ENCODE peak calls at places on chromosomes 11 and 22, in four cellular contexts. C is PC-3, R is HCT116, K is mammary epithelial cell. U is an unnamed sample.
A peak's percentile ranks its signal among the peaks of the same experiment; 100 is the strongest.

GRCh38 chr22:23065069-23065451 is 5.3 kb upstream of the GNAZ start:
- DNase-seq in C (no peak), R (no peak), K (no peak), U (peak; percentile 1)

GRCh38 chr11:64094463-64095223 is 58.9 kb downstream of the FLRT1 start:
- DNase-seq in C (peak; percentile 96), R (peak; percentile 76), K (peak; percentile 19), U (no peak)

GRCh38 chr11:70210051-70210501 is 7.0 kb downstream of the FADD start:
- DNase-seq in C (peak; percentile 66), R (no peak), K (peak; percentile 27), U (no peak)

GRCh38 chr11:18749681-18750319 is 23.8 kb upstream of the IGSF22 start:
- DNase-seq in C (peak; percentile 82), R (no peak), K (peak; percentile 61), U (no peak)

GRCh38 chr11:102513869-102514268 is 16.7 kb downstream of the MMP7 start:
- DNase-seq in C (no peak), R (no peak), K (peak; percentile 48), U (no peak)

GRCh38 chr11:76794371-76795284 is 11.5 kb downstream of the TSKU start:
- DNase-seq in C (no peak), R (no peak), K (no peak), U (no peak)

GRCh38 chr22:29251981-29252978 is 15.5 kb downstream of the RHBDD3 start:
- DNase-seq in C (no peak), R (no peak), K (no peak), U (no peak)

GRCh38 chr11:102110761-102111010 is 439 bp downstream of the YAP1 start:
- DNase-seq in C (no peak), R (no peak), K (no peak), U (no peak)

GRCh38 chr11:128555606-128556005 is 31.8 kb downstream of the ETS1 start:
- DNase-seq in C (peak; percentile 54), R (peak; percentile 13), K (no peak), U (no peak)

GRCh38 chr11:6746086-6746618 is 25.6 kb downstream of the OR2AG2 start:
- DNase-seq in C (no peak), R (no peak), K (no peak), U (peak; percentile 75)

GRCh38 chr11:107927559-107927958 is 689 bp upstream of the RAB39A start:
- DNase-seq in C (no peak), R (no peak), K (no peak), U (no peak)
- H3K4me1 ChIP-seq in C (peaks cover 17% of the 10 kb centered on the region), R (no peaks in the 10 kb centered on the region), K (peaks cover 7% of the 10 kb centered on the region), U (no peaks in the 10 kb centered on the region)

DNA sequence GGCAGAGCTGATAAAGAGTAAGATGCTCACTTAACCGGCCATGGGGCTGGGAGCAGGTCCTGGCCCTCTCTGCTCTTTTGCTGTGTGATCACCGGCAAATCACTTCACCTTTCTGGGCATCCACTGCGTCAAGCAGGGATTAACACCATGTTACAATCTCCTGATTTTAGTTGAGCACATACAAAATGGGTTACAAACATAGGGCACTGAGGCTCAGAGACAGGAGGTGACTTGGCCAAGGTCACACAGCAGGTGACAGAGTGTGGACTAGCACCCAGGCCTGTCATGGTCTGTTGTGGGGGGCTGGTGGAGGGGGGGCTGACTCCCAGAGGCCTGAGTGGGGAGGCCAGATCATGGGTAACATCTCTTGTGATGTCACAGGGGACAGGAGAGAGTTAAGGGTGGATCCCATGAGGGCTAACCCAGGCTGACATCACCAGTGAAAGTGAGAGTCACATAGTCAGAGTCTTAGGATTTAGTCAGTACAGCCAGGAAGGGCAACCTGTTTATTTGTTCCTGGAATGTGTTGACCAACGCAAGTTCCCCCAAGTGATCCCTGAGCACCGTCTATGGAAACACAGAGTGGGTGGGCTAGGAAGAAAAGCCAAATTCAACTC is 27.8 kb downstream of the GDPD5 start:
- DNase-seq in C (no peak), R (no peak), K (no peak), U (no peak)
- TF ChIP-seq EZH2 in C (no peak), R (no peak), K (no peak), U (no peak)

DNA sequence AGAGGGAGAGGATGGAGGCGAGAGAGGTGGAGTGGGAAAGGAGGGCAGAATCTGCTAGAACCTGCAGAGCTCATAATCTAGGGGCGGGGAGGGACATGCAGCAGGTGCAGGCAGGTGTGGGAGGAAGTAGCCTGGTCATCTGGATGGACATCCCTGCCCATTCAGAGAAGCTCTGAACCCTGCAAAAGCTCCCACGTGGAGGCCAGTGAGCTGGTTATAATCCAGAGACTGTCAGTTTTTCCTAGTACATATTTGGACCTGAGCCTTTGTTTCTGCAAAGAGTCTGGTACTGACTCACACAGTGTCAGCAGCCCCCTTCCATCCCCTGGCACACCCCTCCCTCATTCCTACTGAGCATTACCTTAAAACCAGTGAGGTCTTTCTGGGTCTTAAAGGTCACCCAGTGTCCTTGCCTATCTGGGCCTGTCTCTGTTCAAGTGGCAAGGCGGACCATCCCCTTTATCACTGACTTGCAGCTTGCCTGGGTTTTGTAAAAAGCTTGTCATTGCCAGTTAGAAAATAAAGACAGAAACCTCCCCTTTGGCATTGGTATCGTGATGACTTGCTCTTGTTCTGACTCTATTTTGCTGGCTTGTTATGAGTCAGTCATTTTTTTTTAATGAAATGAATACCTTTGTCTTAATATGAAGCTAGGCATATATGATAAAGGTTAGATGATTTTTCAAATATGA is 26.1 kb downstream of the PTPRJ start:
- DNase-seq in C (peak; percentile 74), R (no peak), K (peak; percentile 65), U (no peak)
- H3K4me3 ChIP-seq in C (peak overlapping the region; percentile 25), R (no peak overlapping the region), K (no peak overlapping the region), U (no peak overlapping the region)

GRCh38 chr22:20857247-20857643 is 1.4 kb downstream of the PI4KA start:
- DNase-seq in C (no peak), R (no peak), K (no peak), U (no peak)

GRCh38 chr22:20858615-20859416 is at the start of the genes PI4KA and SNAP29:
- DNase-seq in C (peak; percentile 94), R (peak; percentile 93), K (peak; percentile 98), U (peak; percentile 99)

GRCh38 chr22:20857838-20858614 is 585 bp downstream of the PI4KA start:
- DNase-seq in C (peak; percentile 67), R (peak; percentile 64), K (peak; percentile 19), U (peak; percentile 95)

GRCh38 chr22:20862540-20862939 is 3.7 kb downstream of the SNAP29 start:
- DNase-seq in C (no peak), R (no peak), K (no peak), U (no peak)

DNA sequence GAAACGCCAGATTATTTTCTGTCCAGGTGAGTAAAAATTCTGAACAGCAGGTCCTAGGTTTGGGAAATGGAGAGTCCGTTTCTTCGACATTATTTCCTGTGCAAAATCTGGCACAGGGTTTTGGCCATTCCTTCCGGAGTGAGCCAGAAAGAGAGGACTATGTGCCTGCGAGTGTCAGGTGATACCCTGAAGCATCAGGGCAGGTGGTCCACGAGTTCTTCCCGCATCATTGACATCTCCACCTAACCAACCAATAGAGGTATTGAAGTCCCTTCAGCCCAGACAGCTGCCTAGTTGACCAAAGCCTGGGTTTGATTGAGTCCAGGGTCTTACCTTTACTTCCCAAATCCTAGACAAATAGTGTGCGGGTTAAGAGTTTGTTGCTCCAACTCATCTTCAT is 808 bp downstream of the SNAP29 start:
- DNase-seq in C (no peak), R (no peak), K (no peak), U (no peak)
- H3K4me1 ChIP-seq in C (peaks cover 18% of the 10 kb centered on the region), R (peaks cover 14% of the 10 kb centered on the region), K (peaks cover 10% of the 10 kb centered on the region), U (peaks cover 33% of the 10 kb centered on the region)

DNA sequence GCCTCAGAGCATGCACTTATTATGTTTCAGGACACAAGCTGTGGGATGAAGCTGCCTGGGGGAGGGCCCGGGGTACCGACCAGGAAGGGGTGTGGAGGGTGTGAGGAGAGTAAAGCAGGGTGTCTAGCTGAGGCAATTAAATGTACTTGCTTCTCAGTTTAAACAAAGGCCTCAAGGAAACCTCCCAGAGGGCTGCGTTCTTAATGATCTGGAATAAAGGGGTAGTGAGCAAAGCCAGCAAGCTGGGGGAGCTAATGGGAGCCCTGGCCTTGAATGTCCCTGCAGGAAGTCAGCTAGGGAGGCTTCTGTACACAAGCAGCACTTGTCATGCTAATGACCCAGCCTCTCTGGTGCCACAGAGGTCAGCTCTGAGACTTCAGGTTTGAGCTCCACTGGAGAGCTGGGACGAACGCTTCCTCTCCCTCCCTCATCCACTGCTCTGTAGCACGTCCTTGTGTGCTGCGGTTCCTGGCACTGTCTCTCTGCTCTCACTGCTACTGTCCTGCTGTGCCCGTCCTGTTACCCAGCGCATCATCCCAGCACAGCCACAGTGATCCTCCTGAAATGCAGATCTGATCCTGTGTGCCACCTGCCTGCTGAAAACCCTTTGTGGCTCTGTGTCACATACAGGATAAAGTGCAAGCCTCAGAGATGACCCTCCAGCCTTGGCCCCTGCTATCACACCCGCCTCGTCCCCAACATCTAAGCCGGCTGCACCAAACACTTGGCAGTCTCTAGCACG is 159.7 kb downstream of the DBX1 start:
- DNase-seq in C (no peak), R (no peak), K (no peak), U (no peak)
- TF ChIP-seq EZH2 in C (no peak), R (no peak), K (no peak), U (no peak)

GRCh38 chr11:20363149-20363499 is 390 bp upstream of the HTATIP2 start:
- DNase-seq in C (peak; percentile 5), R (no peak), K (no peak), U (no peak)
- H3K4me3 ChIP-seq in C (peak overlapping the region; percentile 67), R (peak overlapping the region; percentile 55), K (peak overlapping the region; percentile 69), U (no peak overlapping the region)

GRCh38 chr11:72635931-72636330 is 38.3 kb downstream of the PDE2A start:
- DNase-seq in C (no peak), R (no peak), K (no peak), U (no peak)

GRCh38 chr11:72639475-72640375 is 34.5 kb downstream of the PDE2A start:
- DNase-seq in C (no peak), R (no peak), K (no peak), U (no peak)

GRCh38 chr11:72637926-72638325 is 36.3 kb downstream of the PDE2A start:
- DNase-seq in C (no peak), R (no peak), K (no peak), U (no peak)

GRCh38 chr11:72635309-72635915 is 38.8 kb downstream of the PDE2A start:
- DNase-seq in C (no peak), R (no peak), K (no peak), U (no peak)

GRCh38 chr11:72637198-72637597 is 37.0 kb downstream of the PDE2A start:
- DNase-seq in C (peak; percentile 28), R (peak; percentile 12), K (no peak), U (no peak)
- H3K4me1 ChIP-seq in C (peaks cover 18% of the 10 kb centered on the region), R (peaks cover 7% of the 10 kb centered on the region), K (no peaks in the 10 kb centered on the region), U (no peaks in the 10 kb centered on the region)

U was measured in DND-41.